ENCODE peak calls at places on chromosomes 12 and 14, in seven cellular contexts. One of them, this sample, is unnamed.

GRCh38 chr14:83816755-83817154 is 1713.2 kb upstream of the FLRT2 start:
- DNase-seq in heart right ventricle: peak
- DNase-seq in activated effector memory CD4-positive, alpha-beta T cell treated with anti-CD3 and anti-CD28 coated beads, Interleukin-2, amount 50 U/mL, for 16 hours: no peak
- DNase-seq in foreskin fibroblast: peak
- DNase-seq in NCI-H510A treated with DMSO at 0.1 percent for 48 hours: no peak
- DNase-seq in neural crest cell: no peak
- DNase-seq in NCI-H345: no peak
- DNase-seq in this sample: no peak

GRCh38 chr12:104700324-104700723 is 243.6 kb downstream of the CHST11 start:
- DNase-seq in heart right ventricle: no peak
- DNase-seq in NCI-H345: no peak
- DNase-seq in neural crest cell: no peak
- DNase-seq in NCI-H510A treated with DMSO at 0.1 percent for 48 hours: no peak
- DNase-seq in foreskin fibroblast: no peak
- DNase-seq in activated effector memory CD4-positive, alpha-beta T cell treated with anti-CD3 and anti-CD28 coated beads, Interleukin-2, amount 50 U/mL, for 16 hours: no peak
- DNase-seq in this sample: no peak

GRCh38 chr12:39124768-39125167 is 219.4 kb upstream of the CPNE8 start:
- DNase-seq in heart right ventricle: no peak
- DNase-seq in neural crest cell: no peak
- DNase-seq in NCI-H345: no peak
- DNase-seq in foreskin fibroblast: no peak
- DNase-seq in activated effector memory CD4-positive, alpha-beta T cell treated with anti-CD3 and anti-CD28 coated beads, Interleukin-2, amount 50 U/mL, for 16 hours: no peak
- DNase-seq in NCI-H510A treated with DMSO at 0.1 percent for 48 hours: no peak
- DNase-seq in this sample: no peak

GRCh38 chr14:54822685-54823084 is 79.9 kb downstream of the GCH1 start:
- DNase-seq in neural crest cell: no peak
- DNase-seq in NCI-H345: no peak
- DNase-seq in activated effector memory CD4-positive, alpha-beta T cell treated with anti-CD3 and anti-CD28 coated beads, Interleukin-2, amount 50 U/mL, for 16 hours: no peak
- DNase-seq in NCI-H510A treated with DMSO at 0.1 percent for 48 hours: no peak
- DNase-seq in foreskin fibroblast: no peak
- DNase-seq in heart right ventricle: no peak
- DNase-seq in this sample: no peak

GRCh38 chr12:70449758-70450341 is 83.8 kb downstream of the KCNMB4 start:
- DNase-seq in activated effector memory CD4-positive, alpha-beta T cell treated with anti-CD3 and anti-CD28 coated beads, Interleukin-2, amount 50 U/mL, for 16 hours: no peak
- DNase-seq in neural crest cell: no peak
- DNase-seq in NCI-H345: no peak
- DNase-seq in heart right ventricle: no peak
- DNase-seq in foreskin fibroblast: no peak
- DNase-seq in NCI-H510A treated with DMSO at 0.1 percent for 48 hours: no peak
- DNase-seq in this sample: no peak

GRCh38 chr14:90534091-90534837 is 137.4 kb downstream of the CALM1 start:
- DNase-seq in heart right ventricle: no peak
- DNase-seq in NCI-H345: no peak
- DNase-seq in foreskin fibroblast: no peak
- DNase-seq in activated effector memory CD4-positive, alpha-beta T cell treated with anti-CD3 and anti-CD28 coated beads, Interleukin-2, amount 50 U/mL, for 16 hours: no peak
- DNase-seq in NCI-H510A treated with DMSO at 0.1 percent for 48 hours: no peak
- DNase-seq in neural crest cell: no peak
- DNase-seq in this sample: no peak

GRCh38 chr12:98440165-98440581 is 75.2 kb upstream of the TMPO start:
- DNase-seq in NCI-H510A treated with DMSO at 0.1 percent for 48 hours: no peak
- DNase-seq in heart right ventricle: peak
- DNase-seq in NCI-H345: no peak
- DNase-seq in activated effector memory CD4-positive, alpha-beta T cell treated with anti-CD3 and anti-CD28 coated beads, Interleukin-2, amount 50 U/mL, for 16 hours: no peak
- DNase-seq in neural crest cell: no peak
- DNase-seq in foreskin fibroblast: peak
- DNase-seq in this sample: peak

GRCh38 chr12:39958377-39958776 is 147.5 kb downstream of the SLC2A13 start:
- DNase-seq in heart right ventricle: no peak
- DNase-seq in neural crest cell: no peak
- DNase-seq in NCI-H345: no peak
- DNase-seq in foreskin fibroblast: no peak
- DNase-seq in NCI-H510A treated with DMSO at 0.1 percent for 48 hours: no peak
- DNase-seq in activated effector memory CD4-positive, alpha-beta T cell treated with anti-CD3 and anti-CD28 coated beads, Interleukin-2, amount 50 U/mL, for 16 hours: no peak
- DNase-seq in this sample: no peak

GRCh38 chr12:2845280-2845679 is 10.4 kb upstream of the NRIP2 start:
- DNase-seq in activated effector memory CD4-positive, alpha-beta T cell treated with anti-CD3 and anti-CD28 coated beads, Interleukin-2, amount 50 U/mL, for 16 hours: no peak
- DNase-seq in heart right ventricle: peak
- DNase-seq in NCI-H510A treated with DMSO at 0.1 percent for 48 hours: no peak
- DNase-seq in NCI-H345: no peak
- DNase-seq in neural crest cell: no peak
- DNase-seq in foreskin fibroblast: peak
- DNase-seq in this sample: peak

GRCh38 chr12:81668475-81668874 is 90.7 kb downstream of the PPFIA2 start:
- DNase-seq in activated effector memory CD4-positive, alpha-beta T cell treated with anti-CD3 and anti-CD28 coated beads, Interleukin-2, amount 50 U/mL, for 16 hours: no peak
- DNase-seq in NCI-H510A treated with DMSO at 0.1 percent for 48 hours: no peak
- DNase-seq in heart right ventricle: no peak
- DNase-seq in foreskin fibroblast: peak
- DNase-seq in neural crest cell: no peak
- DNase-seq in NCI-H345: no peak
- DNase-seq in this sample: no peak

GRCh38 chr12:99253068-99253467 is 394.5 kb upstream of the GARIN6 start:
- DNase-seq in NCI-H510A treated with DMSO at 0.1 percent for 48 hours: no peak
- DNase-seq in neural crest cell: no peak
- DNase-seq in NCI-H345: no peak
- DNase-seq in heart right ventricle: no peak
- DNase-seq in activated effector memory CD4-positive, alpha-beta T cell treated with anti-CD3 and anti-CD28 coated beads, Interleukin-2, amount 50 U/mL, for 16 hours: no peak
- DNase-seq in foreskin fibroblast: no peak
- DNase-seq in this sample: no peak

GRCh38 chr12:106417926-106418910 is 60.7 kb downstream of the POLR3B start:
- DNase-seq in NCI-H345: no peak
- DNase-seq in NCI-H510A treated with DMSO at 0.1 percent for 48 hours: no peak
- DNase-seq in activated effector memory CD4-positive, alpha-beta T cell treated with anti-CD3 and anti-CD28 coated beads, Interleukin-2, amount 50 U/mL, for 16 hours: no peak
- DNase-seq in heart right ventricle: no peak
- DNase-seq in neural crest cell: no peak
- DNase-seq in foreskin fibroblast: peak
- DNase-seq in this sample: no peak

GRCh38 chr14:23183479-23183878 is at the start of gene SLC7A8:
- DNase-seq in activated effector memory CD4-positive, alpha-beta T cell treated with anti-CD3 and anti-CD28 coated beads, Interleukin-2, amount 50 U/mL, for 16 hours: peak
- DNase-seq in foreskin fibroblast: peak
- DNase-seq in NCI-H345: peak
- DNase-seq in NCI-H510A treated with DMSO at 0.1 percent for 48 hours: peak
- DNase-seq in neural crest cell: peak
- DNase-seq in heart right ventricle: peak
- DNase-seq in this sample: peak

GRCh38 chr12:87656311-87656710 is 372.9 kb downstream of the C12orf50 start:
- DNase-seq in heart right ventricle: no peak
- DNase-seq in neural crest cell: no peak
- DNase-seq in foreskin fibroblast: no peak
- DNase-seq in activated effector memory CD4-positive, alpha-beta T cell treated with anti-CD3 and anti-CD28 coated beads, Interleukin-2, amount 50 U/mL, for 16 hours: no peak
- DNase-seq in NCI-H510A treated with DMSO at 0.1 percent for 48 hours: no peak
- DNase-seq in NCI-H345: no peak
- DNase-seq in this sample: no peak

GRCh38 chr14:36952702-36953101 is 219.7 kb downstream of the SLC25A21 start:
- DNase-seq in heart right ventricle: no peak
- DNase-seq in neural crest cell: no peak
- DNase-seq in foreskin fibroblast: peak
- DNase-seq in NCI-H510A treated with DMSO at 0.1 percent for 48 hours: no peak
- DNase-seq in activated effector memory CD4-positive, alpha-beta T cell treated with anti-CD3 and anti-CD28 coated beads, Interleukin-2, amount 50 U/mL, for 16 hours: no peak
- DNase-seq in NCI-H345: no peak
- DNase-seq in this sample: no peak

GRCh38 chr14:51564986-51565604 is 86.6 kb upstream of the FRMD6 start:
- DNase-seq in heart right ventricle: no peak
- DNase-seq in neural crest cell: no peak
- DNase-seq in NCI-H345: no peak
- DNase-seq in NCI-H510A treated with DMSO at 0.1 percent for 48 hours: peak
- DNase-seq in activated effector memory CD4-positive, alpha-beta T cell treated with anti-CD3 and anti-CD28 coated beads, Interleukin-2, amount 50 U/mL, for 16 hours: no peak
- DNase-seq in foreskin fibroblast: peak
- DNase-seq in this sample: no peak

GRCh38 chr12:26790645-26790994 is 42.4 kb downstream of the ITPR2 start:
- DNase-seq in foreskin fibroblast: peak
- DNase-seq in heart right ventricle: no peak
- DNase-seq in activated effector memory CD4-positive, alpha-beta T cell treated with anti-CD3 and anti-CD28 coated beads, Interleukin-2, amount 50 U/mL, for 16 hours: no peak
- DNase-seq in neural crest cell: no peak
- DNase-seq in NCI-H345: no peak
- DNase-seq in NCI-H510A treated with DMSO at 0.1 percent for 48 hours: no peak
- DNase-seq in this sample: no peak

GRCh38 chr12:79413796-79414195 is 277.0 kb downstream of the PAWR start:
- DNase-seq in neural crest cell: no peak
- DNase-seq in NCI-H345: no peak
- DNase-seq in heart right ventricle: no peak
- DNase-seq in NCI-H510A treated with DMSO at 0.1 percent for 48 hours: no peak
- DNase-seq in foreskin fibroblast: no peak
- DNase-seq in activated effector memory CD4-positive, alpha-beta T cell treated with anti-CD3 and anti-CD28 coated beads, Interleukin-2, amount 50 U/mL, for 16 hours: no peak
- DNase-seq in this sample: no peak

GRCh38 chr12:46843811-46844210 is 18.0 kb upstream of the SLC38A4 start:
- DNase-seq in neural crest cell: no peak
- DNase-seq in NCI-H510A treated with DMSO at 0.1 percent for 48 hours: no peak
- DNase-seq in activated effector memory CD4-positive, alpha-beta T cell treated with anti-CD3 and anti-CD28 coated beads, Interleukin-2, amount 50 U/mL, for 16 hours: no peak
- DNase-seq in NCI-H345: no peak
- DNase-seq in heart right ventricle: no peak
- DNase-seq in foreskin fibroblast: peak
- DNase-seq in this sample: no peak

GRCh38 chr14:24279301-24280186 is 8.1 kb upstream of the RABGGTA start:
- DNase-seq in foreskin fibroblast: peak
- DNase-seq in heart right ventricle: peak
- DNase-seq in activated effector memory CD4-positive, alpha-beta T cell treated with anti-CD3 and anti-CD28 coated beads, Interleukin-2, amount 50 U/mL, for 16 hours: peak
- DNase-seq in NCI-H345: peak
- DNase-seq in neural crest cell: no peak
- DNase-seq in NCI-H510A treated with DMSO at 0.1 percent for 48 hours: no peak
- DNase-seq in this sample: no peak

GRCh38 chr14:68939893-68940613 is 39.0 kb downstream of the ACTN1 start:
- DNase-seq in neural crest cell: no peak
- DNase-seq in NCI-H510A treated with DMSO at 0.1 percent for 48 hours: peak
- DNase-seq in NCI-H345: no peak
- DNase-seq in heart right ventricle: peak
- DNase-seq in activated effector memory CD4-positive, alpha-beta T cell treated with anti-CD3 and anti-CD28 coated beads, Interleukin-2, amount 50 U/mL, for 16 hours: no peak
- DNase-seq in foreskin fibroblast: peak
- DNase-seq in this sample: peak

GRCh38 chr12:64522316-64522715 is 70.4 kb downstream of the TBK1 start:
- DNase-seq in neural crest cell: no peak
- DNase-seq in foreskin fibroblast: peak
- DNase-seq in NCI-H510A treated with DMSO at 0.1 percent for 48 hours: no peak
- DNase-seq in activated effector memory CD4-positive, alpha-beta T cell treated with anti-CD3 and anti-CD28 coated beads, Interleukin-2, amount 50 U/mL, for 16 hours: no peak
- DNase-seq in NCI-H345: peak
- DNase-seq in heart right ventricle: no peak
- DNase-seq in this sample: no peak

GRCh38 chr14:43677581-43677980 is 829.5 kb downstream of the FSCB start:
- DNase-seq in neural crest cell: no peak
- DNase-seq in NCI-H510A treated with DMSO at 0.1 percent for 48 hours: no peak
- DNase-seq in foreskin fibroblast: no peak
- DNase-seq in heart right ventricle: no peak
- DNase-seq in NCI-H345: no peak
- DNase-seq in activated effector memory CD4-positive, alpha-beta T cell treated with anti-CD3 and anti-CD28 coated beads, Interleukin-2, amount 50 U/mL, for 16 hours: no peak
- DNase-seq in this sample: no peak